ENCODE peak calls at places on chromosomes 11 and 22, in ten cellular contexts. U, H, D, A, V, N, C, Q, F and L are unnamed samples.

GRCh38 chr11:61061081-61061826 is 41.0 kb upstream of the CD5 start:
- DNase-seq in N (peak; percentile 6), H (peak; percentile 9), D (peak; percentile 59), C (no peak), U (no peak), F (peak; percentile 20), Q (peak; percentile 49), V (no peak), A (no peak), L (no peak)

GRCh38 chr22:44331881-44332714 is 19.3 kb upstream of the SHISAL1 start:
- DNase-seq in A (peak; percentile 69), F (no peak), C (peak; percentile 33), Q (peak; percentile 68), H (no peak), U (no peak), N (no peak), V (no peak), D (no peak), L (peak; percentile 93)

GRCh38 chr11:61899146-61899841 is 7.9 kb upstream of the FADS3 start:
- DNase-seq in C (peak; percentile 54), V (peak; percentile 92), D (peak; percentile 89), N (peak; percentile 36), Q (peak; percentile 71), A (peak; percentile 85), H (peak; percentile 60), U (no peak), F (peak; percentile 29), L (peak; percentile 99)

GRCh38 chr11:131284041-131284440 is 86.4 kb upstream of the NTM start:
- DNase-seq in N (no peak), A (no peak), H (no peak), Q (no peak), V (no peak), C (no peak), F (no peak), U (no peak), D (no peak), L (no peak)

GRCh38 chr11:14417975-14418374 is 59.0 kb upstream of the RRAS2 start:
- DNase-seq in C (peak; percentile 46), H (no peak), V (no peak), Q (peak; percentile 67), U (peak; percentile 56), F (no peak), A (no peak), N (no peak), D (no peak), L (no peak)

GRCh38 chr11:77454867-77455655 is 18.8 kb downstream of the PAK1 start:
- DNase-seq in N (no peak), V (no peak), F (no peak), C (no peak), Q (no peak), U (no peak), A (no peak), H (no peak), D (no peak), L (no peak)

GRCh38 chr11:32526715-32527114 is 56.9 kb upstream of the EIF3M start:
- DNase-seq in D (no peak), Q (no peak), N (no peak), A (no peak), V (no peak), F (no peak), C (no peak), H (no peak), U (no peak), L (no peak)

GRCh38 chr22:36445158-36445668 is 36.2 kb downstream of the TXN2 start:
- DNase-seq in A (no peak), Q (peak; percentile 80), F (peak; percentile 99), H (peak; percentile 90), N (no peak), V (no peak), D (no peak), C (peak; percentile 97), U (peak; percentile 86), L (peak; percentile 95)

GRCh38 chr11:86623041-86623621 is 49.3 kb downstream of the ME3 start:
- DNase-seq in H (no peak), F (peak; percentile 26), U (no peak), N (no peak), A (no peak), C (no peak), V (no peak), D (no peak), Q (peak; percentile 52), L (no peak)

GRCh38 chr11:15342163-15342562 is 227.4 kb downstream of the INSC start:
- DNase-seq in A (no peak), V (no peak), U (no peak), Q (no peak), N (no peak), C (no peak), D (no peak), H (no peak), F (no peak), L (no peak)

GRCh38 chr11:16133867-16134266 is 222.5 kb downstream of the SOX6 start:
- DNase-seq in N (no peak), F (no peak), D (no peak), U (no peak), Q (peak; percentile 2), H (no peak), A (no peak), V (no peak), C (no peak), L (no peak)

GRCh38 chr11:100545970-100546369 is 141.1 kb upstream of the ARHGAP42 start:
- DNase-seq in Q (no peak), U (no peak), D (no peak), C (no peak), H (no peak), F (no peak), A (no peak), V (no peak), N (no peak), L (no peak)

GRCh38 chr22:41899110-41899509 is 15.8 kb downstream of the SHISA8 start:
- DNase-seq in A (no peak), V (no peak), Q (no peak), D (no peak), C (no peak), N (no peak), F (no peak), H (no peak), U (no peak), L (no peak)

GRCh38 chr11:69358398-69359080 is 64.6 kb downstream of the MYEOV start:
- DNase-seq in D (peak; percentile 59), A (no peak), Q (no peak), H (no peak), F (no peak), V (peak; percentile 34), U (no peak), C (no peak), N (no peak), L (no peak)

GRCh38 chr22:39384750-39385480 is 14.7 kb upstream of the TAB1 start:
- DNase-seq in U (no peak), D (no peak), N (no peak), C (peak; percentile 28), A (peak; percentile 59), H (peak; percentile 26), Q (peak; percentile 43), F (no peak), V (no peak), L (peak; percentile 80)

GRCh38 chr11:35463211-35463810 is 44.0 kb upstream of the SLC1A2 start:
- DNase-seq in Q (no peak), U (no peak), N (no peak), H (no peak), F (no peak), A (no peak), C (no peak), D (no peak), V (no peak), L (no peak)

GRCh38 chr22:47324435-47324990 is 562.1 kb downstream of the TBC1D22A start:
- DNase-seq in V (no peak), N (no peak), U (no peak), Q (no peak), A (no peak), C (no peak), D (no peak), H (no peak), F (no peak), L (no peak)

GRCh38 chr22:32622762-32623147 is 148.1 kb downstream of the FBXO7 start:
- DNase-seq in Q (no peak), F (no peak), D (no peak), V (no peak), C (no peak), A (no peak), U (no peak), H (no peak), N (no peak), L (no peak)

GRCh38 chr22:20989323-20990138 is 7.4 kb downstream of the LZTR1 start:
- DNase-seq in U (no peak), A (no peak), D (no peak), Q (no peak), V (peak; percentile 59), N (no peak), C (peak; percentile 33), F (peak; percentile 50), H (no peak), L (peak; percentile 89)
- H3K36me3 ChIP-seq in U (peaks cover 36% of the 10 kb centered on the region), A (no peaks in the 10 kb centered on the region), D (peaks cover 63% of the 10 kb centered on the region), Q (peaks cover 4% of the 10 kb centered on the region), V (peaks cover 66% of the 10 kb centered on the region), N (peaks cover 15% of the 10 kb centered on the region), C (peaks cover 59% of the 10 kb centered on the region), F (peaks cover 3% of the 10 kb centered on the region), H (peaks cover 74% of the 10 kb centered on the region), L (peaks cover 55% of the 10 kb centered on the region)

DNA sequence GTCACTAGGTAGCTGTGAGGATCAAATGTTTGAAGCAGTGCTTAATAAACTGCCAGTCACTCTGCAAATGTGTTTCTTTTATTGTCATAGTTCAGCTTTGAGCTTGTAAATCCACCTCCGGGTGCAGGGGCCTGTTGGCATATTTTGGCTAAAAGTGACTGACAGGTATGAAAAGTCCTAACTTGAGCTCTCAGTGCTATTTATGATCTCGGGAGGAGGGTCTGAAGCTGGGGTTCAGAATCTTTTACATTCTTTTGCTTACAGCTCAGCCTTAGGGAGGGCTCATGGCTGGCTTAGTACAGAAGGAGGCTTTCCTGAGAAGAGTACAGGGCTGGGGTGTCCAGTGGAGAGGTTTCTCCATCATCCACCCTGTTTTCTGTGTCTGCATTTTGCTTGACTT is 1.5 kb downstream of the ASPHD2 start:
- DNase-seq in Q (no peak), N (no peak), U (no peak), D (no peak), H (no peak), F (no peak), V (no peak), C (no peak), A (no peak), L (no peak)
- H3K4me3 ChIP-seq in Q (no peak overlapping the region), N (peak overlapping the region; percentile 71), U (no peak overlapping the region), D (no peak overlapping the region), H (no peak overlapping the region), F (no peak overlapping the region), V (no peak overlapping the region), C (no peak overlapping the region), A (no peak overlapping the region), L (no peak overlapping the region)

DNA sequence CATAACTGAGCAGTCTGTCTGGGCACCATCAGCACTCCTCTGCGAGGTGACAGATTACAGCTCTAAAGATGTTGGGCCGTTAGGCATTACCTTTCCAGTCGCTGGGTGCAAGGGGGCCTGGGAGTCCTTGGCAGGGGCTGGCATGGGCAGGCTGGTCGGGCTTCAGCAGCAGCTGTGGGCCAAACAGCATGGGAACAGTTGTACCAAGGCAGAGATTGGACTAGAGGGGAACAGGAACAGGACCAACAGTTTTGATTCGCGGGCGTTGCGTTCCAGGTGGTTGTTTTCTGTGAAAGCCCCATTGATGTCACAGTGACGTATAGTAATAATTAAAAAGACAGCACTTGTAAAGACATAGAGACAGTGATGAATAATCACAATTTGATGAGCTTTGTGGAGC is 25.8 kb upstream of the B3GAT1 start:
- DNase-seq in N (no peak), C (no peak), V (no peak), F (no peak), U (no peak), H (no peak), Q (no peak), A (no peak), D (no peak), L (peak; percentile 66)
- H3K27me3 ChIP-seq in N (peaks cover 15% of the 10 kb centered on the region), C (no peaks in the 10 kb centered on the region), V (peaks cover 4% of the 10 kb centered on the region), F (no peaks in the 10 kb centered on the region), U (no peaks in the 10 kb centered on the region), H (no peaks in the 10 kb centered on the region), Q (no peaks in the 10 kb centered on the region), A (no peaks in the 10 kb centered on the region), D (no peaks in the 10 kb centered on the region), L (no peaks in the 10 kb centered on the region)

GRCh38 chr22:24550028-24550901 is 4.7 kb downstream of the GUCD1 start:
- DNase-seq in U (no peak), A (peak; percentile 82), H (no peak), V (no peak), C (no peak), F (no peak), N (no peak), Q (peak; percentile 36), D (no peak), L (peak; percentile 74)
- H3K36me3 ChIP-seq in U (peaks cover 27% of the 10 kb centered on the region), A (no peaks in the 10 kb centered on the region), H (peaks cover 24% of the 10 kb centered on the region), V (peaks cover 43% of the 10 kb centered on the region), C (peaks cover 27% of the 10 kb centered on the region), F (peaks cover 8% of the 10 kb centered on the region), N (no peaks in the 10 kb centered on the region), Q (peaks cover 3% of the 10 kb centered on the region), D (peaks cover 26% of the 10 kb centered on the region), L (peaks cover 39% of the 10 kb centered on the region)